ENCODE peak calls at places on chromosomes 6 and 20, in eight cellular contexts. W is heart left ventricle; Q is BJ; M is uterus; L is naive thymus-derived CD4-positive, alpha-beta T cell; J is mesendoderm; P is CD4-positive, alpha-beta memory T cell; K is fibroblast of pulmonary artery. U is an unnamed sample.
A peak's percentile ranks its signal among the peaks of the same experiment; 100 is the strongest.

GRCh38 chr20:24718696-24719095 is 230.4 kb upstream of the CST7 start:
- DNase-seq in W (no peak), Q (no peak), M (no peak), L (no peak), J (peak; percentile 16), P (no peak), K (no peak), U (no peak)

GRCh38 chr6:146578054-146578453 is 20.7 kb upstream of the ADGB start:
- DNase-seq in W (no peak), Q (no peak), M (no peak), L (no peak), J (no peak), P (no peak), K (no peak), U (peak; percentile 10)

GRCh38 chr6:3231213-3232016 is 4.0 kb upstream of the TUBB2B start:
- DNase-seq in W (peak; percentile 63), Q (peak; percentile 21), M (peak; percentile 74), L (peak; percentile 11), J (peak; percentile 91), P (no peak), K (peak; percentile 72), U (no peak)

GRCh38 chr6:110039996-110040383 is 61.9 kb downstream of the GPR6 start:
- DNase-seq in W (no peak), Q (no peak), M (no peak), L (peak; percentile 54), J (peak; percentile 59), P (peak; percentile 38), K (peak; percentile 49), U (peak; percentile 11)

GRCh38 chr20:6746901-6747609 is 20.4 kb upstream of the BMP2 start:
- DNase-seq in W (no peak), Q (no peak), M (no peak), L (no peak), J (peak; percentile 73), P (no peak), K (no peak), U (no peak)

GRCh38 chr20:35328095-35328685 is 36.0 kb upstream of the FAM83C start:
- DNase-seq in W (no peak), Q (no peak), M (no peak), L (no peak), J (no peak), P (no peak), K (no peak), U (no peak)

GRCh38 chr6:44563397-44563796 is 175.9 kb downstream of the CDC5L start:
- DNase-seq in W (no peak), Q (no peak), M (no peak), L (no peak), J (peak; percentile 33), P (no peak), K (peak; percentile 37), U (no peak)

GRCh38 chr6:82251942-82252341 is 4.4 kb upstream of the IBTK start:
- DNase-seq in W (no peak), Q (no peak), M (no peak), L (no peak), J (peak; percentile 45), P (no peak), K (peak; percentile 71), U (no peak)

GRCh38 chr6:56292505-56293181 is 45.3 kb upstream of the COL21A1 start:
- DNase-seq in W (no peak), Q (no peak), M (no peak), L (no peak), J (peak; percentile 77), P (no peak), K (peak; percentile 86), U (peak; percentile 71)

GRCh38 chr20:38338849-38339520 is 7.3 kb upstream of the LBP start:
- DNase-seq in W (no peak), Q (no peak), M (no peak), L (no peak), J (peak; percentile 79), P (no peak), K (peak; percentile 39), U (no peak)

GRCh38 chr6:41642960-41643898 is 5.0 kb downstream of the MDFI start:
- DNase-seq in W (no peak), Q (no peak), M (no peak), L (no peak), J (no peak), P (no peak), K (no peak), U (no peak)

GRCh38 chr6:33018904-33019303 is 9.5 kb upstream of the HLA-DOA start:
- DNase-seq in W (peak; percentile 65), Q (no peak), M (no peak), L (peak; percentile 34), J (no peak), P (peak; percentile 48), K (peak; percentile 19), U (no peak)

GRCh38 chr20:62320581-62321354 is 18.0 kb downstream of the ADRM1 start:
- DNase-seq in W (no peak), Q (no peak), M (no peak), L (no peak), J (peak; percentile 64), P (peak; percentile 40), K (no peak), U (no peak)

GRCh38 chr6:16770701-16771569 is 9.7 kb upstream of the ATXN1 start:
- DNase-seq in W (peak; percentile 84), Q (no peak), M (peak; percentile 72), L (peak; percentile 79), J (peak; percentile 85), P (peak; percentile 79), K (peak; percentile 83), U (peak; percentile 88)

GRCh38 chr20:10253750-10254149 is 35.1 kb downstream of the SNAP25 start:
- DNase-seq in W (no peak), Q (no peak), M (no peak), L (no peak), J (no peak), P (no peak), K (no peak), U (no peak)

GRCh38 chr6:79157961-79158644 is 76.4 kb downstream of the HMGN3 start:
- DNase-seq in W (no peak), Q (no peak), M (no peak), L (no peak), J (no peak), P (no peak), K (no peak), U (no peak)

GRCh38 chr6:35481215-35481614 is 13.0 kb downstream of the RPL10A start:
- DNase-seq in W (no peak), Q (no peak), M (no peak), L (no peak), J (no peak), P (no peak), K (no peak), U (no peak)

GRCh38 chr6:84137051-84137375 is 90.4 kb downstream of the CEP162 start:
- DNase-seq in W (no peak), Q (no peak), M (no peak), L (no peak), J (no peak), P (no peak), K (no peak), U (no peak)

GRCh38 chr6:116697475-116697874 is 16.5 kb downstream of the KPNA5 start:
- DNase-seq in W (no peak), Q (no peak), M (no peak), L (no peak), J (no peak), P (no peak), K (no peak), U (no peak)

GRCh38 chr6:32047539-32047854 is 9.3 kb downstream of the CYP21A2 start:
- DNase-seq in W (no peak), Q (no peak), M (no peak), L (no peak), J (no peak), P (no peak), K (no peak), U (no peak)

GRCh38 chr6:142275146-142276006 is 26.4 kb upstream of the ADGRG6 start:
- DNase-seq in W (no peak), Q (no peak), M (no peak), L (no peak), J (no peak), P (no peak), K (peak; percentile 28), U (no peak)

GRCh38 chr6:151393410-151393809 is 2.1 kb upstream of the ZBTB2 start:
- DNase-seq in W (no peak), Q (no peak), M (no peak), L (no peak), J (no peak), P (no peak), K (no peak), U (no peak)
- H3K4me3 ChIP-seq in W (no peak overlapping the region), Q (no peak overlapping the region), M (no peak overlapping the region), L (peak overlapping the region; percentile 3), J (no peak overlapping the region), P (no peak overlapping the region), K (no peak overlapping the region), U (peak overlapping the region; percentile 79)

GRCh38 chr6:169411296-169411695 is 157.7 kb upstream of the THBS2 start:
- DNase-seq in W (no peak), Q (no peak), M (no peak), L (no peak), J (no peak), P (no peak), K (no peak), U (no peak)
- H3K4me3 ChIP-seq in W (no peak overlapping the region), Q (no peak overlapping the region), M (no peak overlapping the region), L (no peak overlapping the region), J (no peak overlapping the region), P (no peak overlapping the region), K (no peak overlapping the region), U (no peak overlapping the region)

DNA sequence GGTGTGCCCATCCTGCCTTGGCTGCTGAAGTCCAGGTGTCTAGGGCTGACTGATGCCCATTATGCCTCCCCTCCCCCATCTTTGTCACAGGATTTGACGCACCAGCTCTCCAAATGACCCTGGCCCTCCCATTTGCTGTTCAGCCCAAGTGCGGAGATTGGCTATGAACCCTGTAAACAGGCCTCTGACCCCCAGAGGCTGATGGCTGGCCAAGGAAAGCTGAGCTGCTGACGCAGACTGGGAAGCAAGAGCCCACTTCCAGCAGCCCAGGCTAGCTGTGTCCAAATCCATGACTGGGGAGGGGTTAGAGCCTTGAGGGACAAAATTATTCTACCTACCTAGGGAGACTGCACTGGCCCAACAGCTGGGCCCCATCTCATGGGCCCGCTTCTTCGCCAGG is 801 bp upstream of the GNRH2 start:
- DNase-seq in W (peak; percentile 52), Q (no peak), M (peak; percentile 67), L (no peak), J (no peak), P (no peak), K (no peak), U (no peak)
- H3K4me3 ChIP-seq in W (no peak overlapping the region), Q (no peak overlapping the region), M (no peak overlapping the region), L (no peak overlapping the region), J (no peak overlapping the region), P (no peak overlapping the region), K (no peak overlapping the region), U (no peak overlapping the region)

GRCh38 chr6:75747371-75747984 is 1.6 kb upstream of the MYO6 start:
- DNase-seq in W (no peak), Q (no peak), M (no peak), L (no peak), J (peak; percentile 19), P (no peak), K (no peak), U (no peak)
- H3K4me3 ChIP-seq in W (no peak overlapping the region), Q (no peak overlapping the region), M (no peak overlapping the region), L (no peak overlapping the region), J (no peak overlapping the region), P (no peak overlapping the region), K (no peak overlapping the region), U (no peak overlapping the region)

DNA sequence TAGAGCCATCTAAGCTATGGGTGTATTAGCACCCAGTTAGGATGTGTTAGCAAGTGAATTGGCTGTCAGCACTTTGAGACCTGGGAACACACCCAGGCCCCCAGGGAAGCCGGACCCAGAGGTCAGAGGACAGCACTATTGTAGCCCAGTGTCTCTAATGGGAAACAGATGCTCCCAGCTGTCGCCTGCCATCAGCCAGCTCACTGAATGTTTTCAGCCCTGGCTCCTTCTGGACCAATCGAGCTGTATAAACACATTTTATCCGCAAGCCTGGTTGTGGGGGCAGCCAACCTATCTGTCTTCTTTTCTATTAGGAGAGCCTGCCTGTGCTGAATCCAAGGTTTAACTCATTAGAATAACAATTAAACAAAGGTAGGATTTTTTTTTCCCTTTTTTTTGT is 10.8 kb upstream of the TASP1 start:
- DNase-seq in W (peak; percentile 68), Q (no peak), M (peak; percentile 29), L (no peak), J (no peak), P (no peak), K (no peak), U (peak; percentile 37)
- H3K4me3 ChIP-seq in W (no peak overlapping the region), Q (no peak overlapping the region), M (no peak overlapping the region), L (no peak overlapping the region), J (no peak overlapping the region), P (no peak overlapping the region), K (no peak overlapping the region), U (no peak overlapping the region)

U was measured in HFF-Myc.